ENCODE peak calls at places on chromosomes 2 and 18, in seven cellular contexts. One of them, this sample, is unnamed.

GRCh38 chr2:67581751-67582150 is 184.6 kb downstream of the ETAA1 start:
- DNase-seq in HepG2: no peak
- DNase-seq in H1: no peak
- DNase-seq in GM12878: no peak
- DNase-seq in K562: no peak
- DNase-seq in SK-N-SH: no peak
- DNase-seq in HCT116: no peak
- DNase-seq in this sample: peak

GRCh38 chr2:47771211-47771610 is 11.7 kb upstream of the MSH6 start:
- DNase-seq in HepG2: peak
- DNase-seq in H1: no peak
- DNase-seq in GM12878: no peak
- DNase-seq in K562: peak
- DNase-seq in SK-N-SH: no peak
- DNase-seq in HCT116: peak
- DNase-seq in this sample: no peak

GRCh38 chr2:10914272-10914693 is 2.5 kb downstream of the KCNF1 start:
- DNase-seq in HepG2: no peak
- DNase-seq in H1: no peak
- DNase-seq in GM12878: no peak
- DNase-seq in K562: peak
- DNase-seq in SK-N-SH: no peak
- DNase-seq in HCT116: no peak
- DNase-seq in this sample: peak

GRCh38 chr2:168699834-168700417 is 102.5 kb upstream of the NOSTRIN start:
- DNase-seq in HepG2: peak
- DNase-seq in H1: no peak
- DNase-seq in GM12878: no peak
- DNase-seq in K562: no peak
- DNase-seq in SK-N-SH: peak
- DNase-seq in HCT116: no peak
- DNase-seq in this sample: no peak

GRCh38 chr2:109174214-109174613 is 45.2 kb downstream of the SH3RF3 start:
- DNase-seq in HepG2: no peak
- DNase-seq in H1: no peak
- DNase-seq in GM12878: no peak
- DNase-seq in K562: no peak
- DNase-seq in SK-N-SH: no peak
- DNase-seq in HCT116: no peak
- DNase-seq in this sample: no peak

GRCh38 chr2:10120938-10121574 is 1.5 kb upstream of the RRM2 start:
- DNase-seq in HepG2: peak
- DNase-seq in H1: no peak
- DNase-seq in GM12878: no peak
- DNase-seq in K562: peak
- DNase-seq in SK-N-SH: no peak
- DNase-seq in HCT116: no peak
- DNase-seq in this sample: no peak

GRCh38 chr2:206477296-206477695 is 34.0 kb downstream of the ADAM23 start:
- DNase-seq in HepG2: no peak
- DNase-seq in H1: no peak
- DNase-seq in GM12878: no peak
- DNase-seq in K562: no peak
- DNase-seq in SK-N-SH: no peak
- DNase-seq in HCT116: no peak
- DNase-seq in this sample: no peak

GRCh38 chr2:30971291-30972025 is 164.2 kb upstream of the CAPN13 start:
- DNase-seq in HepG2: no peak
- DNase-seq in H1: no peak
- DNase-seq in GM12878: no peak
- DNase-seq in K562: no peak
- DNase-seq in SK-N-SH: no peak
- DNase-seq in HCT116: no peak
- DNase-seq in this sample: no peak

GRCh38 chr2:1053781-1054180 is 103.1 kb downstream of the SNTG2 start:
- DNase-seq in HepG2: no peak
- DNase-seq in H1: no peak
- DNase-seq in GM12878: no peak
- DNase-seq in K562: no peak
- DNase-seq in SK-N-SH: no peak
- DNase-seq in HCT116: no peak
- DNase-seq in this sample: no peak

GRCh38 chr2:47118581-47118980 is 36.5 kb downstream of the STPG4 start:
- DNase-seq in HepG2: no peak
- DNase-seq in H1: no peak
- DNase-seq in GM12878: no peak
- DNase-seq in K562: no peak
- DNase-seq in SK-N-SH: no peak
- DNase-seq in HCT116: no peak
- DNase-seq in this sample: no peak

GRCh38 chr2:1140389-1141003 is 189.8 kb downstream of the SNTG2 start:
- DNase-seq in HepG2: peak
- DNase-seq in H1: peak
- DNase-seq in GM12878: no peak
- DNase-seq in K562: peak
- DNase-seq in SK-N-SH: peak
- DNase-seq in HCT116: no peak
- DNase-seq in this sample: peak

GRCh38 chr2:161613161-161613560 is 11.1 kb upstream of the SLC4A10 start:
- DNase-seq in HepG2: no peak
- DNase-seq in H1: no peak
- DNase-seq in GM12878: no peak
- DNase-seq in K562: no peak
- DNase-seq in SK-N-SH: no peak
- DNase-seq in HCT116: no peak
- DNase-seq in this sample: no peak

GRCh38 chr2:240461471-240462072 is 26.1 kb downstream of the GPC1 start:
- DNase-seq in HepG2: no peak
- DNase-seq in H1: no peak
- DNase-seq in GM12878: no peak
- DNase-seq in K562: no peak
- DNase-seq in SK-N-SH: no peak
- DNase-seq in HCT116: no peak
- DNase-seq in this sample: no peak

DNA sequence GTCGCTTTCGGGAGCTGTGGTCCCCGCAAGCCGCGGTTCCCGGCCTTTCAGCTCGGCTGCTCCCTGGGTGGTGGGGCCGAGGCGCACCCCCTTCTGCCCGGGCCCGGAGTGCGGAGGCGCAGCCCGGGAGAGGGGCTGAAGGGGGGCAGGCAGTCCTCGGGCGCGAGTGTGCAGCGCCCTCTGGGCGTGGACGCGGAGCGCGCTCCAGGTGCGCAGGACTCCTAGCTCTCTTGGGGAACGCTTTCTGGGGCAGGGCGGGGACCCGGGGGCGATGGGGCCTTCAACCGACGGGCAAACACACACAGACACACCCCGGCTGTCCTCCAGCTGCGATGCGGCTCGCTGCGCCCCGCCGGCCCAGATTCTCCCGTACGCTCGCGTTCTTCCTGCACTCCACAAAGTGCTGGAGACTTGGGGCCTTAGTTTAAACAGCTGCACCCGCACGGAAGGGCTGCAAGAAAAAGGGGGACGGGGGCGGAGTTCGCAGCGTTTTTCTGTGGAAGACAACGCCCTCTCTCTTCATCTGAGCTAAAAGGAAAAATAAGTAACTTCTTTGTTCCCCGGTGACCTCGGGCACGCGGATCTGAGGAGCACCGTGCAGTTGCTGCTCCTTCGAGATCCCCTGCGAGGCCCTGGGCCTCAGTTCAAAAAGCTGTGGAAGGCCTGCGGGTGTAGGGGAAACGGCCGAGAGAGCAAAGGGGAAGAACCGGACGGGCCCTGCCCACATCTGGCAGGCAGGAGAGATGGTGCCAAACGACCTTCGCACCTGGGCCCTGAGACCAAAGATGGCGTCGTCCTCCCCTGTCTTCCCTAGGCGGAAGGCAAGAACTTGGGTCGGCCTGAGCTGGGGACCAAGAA is 593 bp upstream of the SDC1 start:
- DNase-seq in HepG2: peak
- DNase-seq in H1: peak
- DNase-seq in GM12878: no peak
- DNase-seq in K562: peak
- DNase-seq in SK-N-SH: no peak
- DNase-seq in HCT116: peak
- DNase-seq in this sample: peak
- TF ChIP-seq JUND in HepG2: peak
- TF ChIP-seq JUND in H1: no peak
- TF ChIP-seq JUND in GM12878: no peak
- TF ChIP-seq JUND in K562: no peak
- TF ChIP-seq JUND in SK-N-SH: no peak
- TF ChIP-seq JUND in HCT116: no peak
- TF ChIP-seq JUND in this sample: no peak

GRCh38 chr18:43866696-43867095 is 589.4 kb upstream of the SYT4 start:
- DNase-seq in HepG2: no peak
- DNase-seq in H1: no peak
- DNase-seq in GM12878: no peak
- DNase-seq in K562: no peak
- DNase-seq in SK-N-SH: no peak
- DNase-seq in HCT116: no peak
- DNase-seq in this sample: peak

GRCh38 chr18:43870626-43871025 is 593.3 kb upstream of the SYT4 start:
- DNase-seq in HepG2: no peak
- DNase-seq in H1: no peak
- DNase-seq in GM12878: no peak
- DNase-seq in K562: no peak
- DNase-seq in SK-N-SH: no peak
- DNase-seq in HCT116: no peak
- DNase-seq in this sample: no peak

GRCh38 chr18:43875496-43875895 is 598.2 kb upstream of the SYT4 start:
- DNase-seq in HepG2: no peak
- DNase-seq in H1: no peak
- DNase-seq in GM12878: no peak
- DNase-seq in K562: no peak
- DNase-seq in SK-N-SH: no peak
- DNase-seq in HCT116: no peak
- DNase-seq in this sample: no peak

DNA sequence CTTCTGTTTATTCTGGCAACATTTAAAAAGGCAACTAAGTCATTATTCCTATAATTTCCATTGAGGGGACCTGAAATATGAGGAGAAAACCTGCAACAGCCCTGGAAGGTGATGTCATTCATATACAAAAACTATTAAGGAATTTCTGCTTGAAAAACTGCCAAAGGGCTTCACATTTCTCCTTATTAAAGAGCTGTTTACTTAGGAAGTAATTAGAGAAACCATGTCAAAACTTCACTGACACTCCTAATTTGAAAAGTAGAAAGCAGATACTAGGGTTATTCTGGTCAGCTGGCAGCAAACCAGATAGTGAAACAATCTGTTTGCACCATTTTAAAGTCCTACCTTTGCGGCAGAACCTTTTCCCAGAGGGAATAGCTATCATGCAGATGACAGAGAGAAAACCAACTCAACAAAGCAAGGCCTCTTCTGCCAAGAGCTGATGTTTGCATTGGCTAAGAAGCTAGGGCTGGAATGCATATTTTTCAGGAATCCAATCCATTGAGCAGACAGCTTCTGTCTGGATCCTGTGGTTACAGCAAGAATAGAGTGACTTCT is 592.2 kb upstream of the SYT4 start:
- DNase-seq in HepG2: no peak
- DNase-seq in H1: no peak
- DNase-seq in GM12878: no peak
- DNase-seq in K562: no peak
- DNase-seq in SK-N-SH: no peak
- DNase-seq in HCT116: no peak
- DNase-seq in this sample: no peak
- TF ChIP-seq JUND in HepG2: no peak
- TF ChIP-seq JUND in H1: no peak
- TF ChIP-seq JUND in GM12878: no peak
- TF ChIP-seq JUND in K562: no peak
- TF ChIP-seq JUND in SK-N-SH: peak
- TF ChIP-seq JUND in HCT116: no peak
- TF ChIP-seq JUND in this sample: no peak

DNA sequence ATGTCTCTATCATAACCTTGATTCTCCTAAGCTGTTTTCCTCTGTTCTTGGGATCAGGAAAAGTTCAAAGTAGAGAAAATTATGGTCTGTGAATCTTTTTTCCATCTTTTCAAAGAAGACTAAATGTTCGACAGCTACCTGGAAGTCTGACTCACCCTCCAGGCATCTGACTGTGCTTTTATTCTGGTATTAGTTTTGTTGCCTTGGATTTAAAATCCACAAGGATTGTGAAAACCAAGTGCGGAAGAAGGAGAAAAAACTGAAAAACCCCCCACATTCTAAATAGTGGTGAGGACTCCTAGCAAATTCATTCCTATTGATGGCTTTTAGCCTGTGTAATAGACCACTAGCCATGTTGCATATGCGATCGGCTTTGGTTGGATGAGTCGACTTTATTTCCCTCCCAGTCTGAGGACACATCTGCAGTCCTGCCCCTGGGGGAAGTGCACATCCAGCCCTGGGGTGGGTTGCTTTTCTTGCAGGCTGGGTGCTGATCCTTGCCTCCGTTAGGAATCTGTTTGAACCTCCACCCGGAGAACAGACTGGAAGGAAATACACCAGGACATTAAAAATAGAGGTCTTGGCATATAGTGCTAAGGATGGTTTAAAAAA is 16.9 kb downstream of the LDLRAD4 start:
- DNase-seq in HepG2: no peak
- DNase-seq in H1: no peak
- DNase-seq in GM12878: no peak
- DNase-seq in K562: no peak
- DNase-seq in SK-N-SH: no peak
- DNase-seq in HCT116: no peak
- DNase-seq in this sample: no peak
- TF ChIP-seq JUND in HepG2: no peak
- TF ChIP-seq JUND in H1: no peak
- TF ChIP-seq JUND in GM12878: no peak
- TF ChIP-seq JUND in K562: no peak
- TF ChIP-seq JUND in SK-N-SH: no peak
- TF ChIP-seq JUND in HCT116: no peak
- TF ChIP-seq JUND in this sample: no peak

DNA sequence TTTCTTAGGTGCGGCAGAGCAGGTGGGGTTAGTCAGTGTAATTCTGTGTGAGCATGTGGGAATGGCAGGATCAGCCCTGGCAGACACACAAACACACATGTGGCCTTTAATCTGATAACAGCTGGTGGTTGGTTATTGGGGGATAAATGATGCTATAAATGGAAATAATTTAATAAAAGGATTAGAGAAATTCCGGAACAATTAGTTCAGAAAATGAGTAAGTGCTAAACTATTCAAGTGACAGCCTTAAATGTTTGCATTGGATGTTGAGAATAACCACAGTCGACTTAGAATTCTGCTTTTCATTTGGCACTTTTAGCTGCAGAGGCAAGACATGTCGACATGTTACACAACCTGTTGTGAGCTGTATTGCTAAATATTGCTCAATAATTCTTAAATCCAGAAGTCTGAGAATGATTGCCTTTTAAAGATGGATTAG is 7.2 kb downstream of the SMYD1 start:
- DNase-seq in HepG2: no peak
- DNase-seq in H1: no peak
- DNase-seq in GM12878: no peak
- DNase-seq in K562: no peak
- DNase-seq in SK-N-SH: no peak
- DNase-seq in HCT116: no peak
- DNase-seq in this sample: no peak
- TF ChIP-seq JUND in HepG2: no peak
- TF ChIP-seq JUND in H1: no peak
- TF ChIP-seq JUND in GM12878: no peak
- TF ChIP-seq JUND in K562: no peak
- TF ChIP-seq JUND in SK-N-SH: peak
- TF ChIP-seq JUND in HCT116: no peak
- TF ChIP-seq JUND in this sample: no peak

This sample was measured in T47D.